ENCODE peak calls at places on chromosomes 11 and 22, in seven cellular contexts. J is activated CD4-positive, alpha-beta T cell treated with anti-CD3 and anti-CD28 coated beads for 24 hours; R is nucleus accumbens; V is CD8-positive, alpha-beta memory T cell; H is left cardiac atrium; D is GM10248; O is choroid plexus epithelial cell. L is an unnamed sample.

GRCh38 chr11:15843309-15843857 is 513.0 kb downstream of the SOX6 start:
- DNase-seq in J (no peak), R (no peak), V (no peak), H (no peak), D (no peak), O (no peak), L (peak; percentile 20)

GRCh38 chr11:112516771-112517170 is 256.1 kb upstream of the PLET1 start:
- DNase-seq in J (no peak), R (no peak), V (no peak), H (no peak), D (no peak), O (no peak), L (no peak)

GRCh38 chr22:37428649-37429586 is 1.6 kb upstream of the ELFN2 start:
- DNase-seq in J (peak; percentile 51), R (no peak), V (peak; percentile 73), H (peak; percentile 53), D (peak; percentile 78), O (peak; percentile 59), L (peak; percentile 63)

GRCh38 chr22:34476762-34477161 is 556.5 kb upstream of the LARGE1 start:
- DNase-seq in J (no peak), R (no peak), V (no peak), H (no peak), D (no peak), O (no peak), L (no peak)

GRCh38 chr22:36252754-36253522 is at the start of gene APOL1:
- DNase-seq in J (peak; percentile 22), R (no peak), V (peak; percentile 70), H (no peak), D (peak; percentile 66), O (peak; percentile 57), L (peak; percentile 54)

GRCh38 chr11:69265911-69266510 is 27.9 kb upstream of the MYEOV start:
- DNase-seq in J (no peak), R (no peak), V (no peak), H (no peak), D (no peak), O (no peak), L (no peak)

GRCh38 chr11:45394294-45395085 is 108.3 kb upstream of the SYT13 start:
- DNase-seq in J (no peak), R (no peak), V (no peak), H (no peak), D (no peak), O (no peak), L (no peak)

GRCh38 chr22:20567993-20568417 is 60.6 kb downstream of the MED15 start:
- DNase-seq in J (no peak), R (no peak), V (no peak), H (peak; percentile 13), D (no peak), O (peak; percentile 75), L (no peak)

GRCh38 chr11:14644396-14645246 is 1.0 kb downstream of the PDE3B start:
- DNase-seq in J (peak; percentile 27), R (no peak), V (no peak), H (peak; percentile 46), D (peak; percentile 45), O (peak; percentile 23), L (peak; percentile 26)

GRCh38 chr22:50085211-50085999 is at the start of gene MLC1:
- DNase-seq in J (no peak), R (no peak), V (no peak), H (no peak), D (no peak), O (no peak), L (no peak)

GRCh38 chr11:125945797-125946520 is at the start of gene VSIG10L2:
- DNase-seq in J (no peak), R (no peak), V (no peak), H (no peak), D (no peak), O (no peak), L (no peak)

GRCh38 chr11:118911880-118912741 is 13.6 kb downstream of the BCL9L start:
- DNase-seq in J (peak; percentile 73), R (peak; percentile 61), V (peak; percentile 83), H (peak; percentile 89), D (no peak), O (peak; percentile 93), L (peak; percentile 61)

GRCh38 chr11:42462558-42463310 is 849.1 kb upstream of the API5 start:
- DNase-seq in J (no peak), R (no peak), V (no peak), H (no peak), D (no peak), O (peak; percentile 14), L (no peak)

GRCh38 chr11:29300441-29300840 is 716.4 kb downstream of the KCNA4 start:
- DNase-seq in J (no peak), R (no peak), V (no peak), H (no peak), D (no peak), O (peak; percentile 79), L (no peak)

L was measured in lung microvascular endothelial cell.